ENCODE peak calls at places on chromosome 13, in four cellular contexts. Y is HL-60, T is K562, V is GM12878. N is an unnamed sample.

GRCh38 chr13:39144941-39145533 is 106.8 kb downstream of the NHLRC3 start:
- DNase-seq in T (peak), Y (peak), V (no peak), N (peak)

GRCh38 chr13:78701383-78701782 is 42.4 kb upstream of the OBI1 start:
- DNase-seq in V (no peak), Y (no peak), T (no peak), N (no peak)

GRCh38 chr13:48801255-48801654 is 147.5 kb downstream of the CYSLTR2 start:
- DNase-seq in Y (no peak), T (no peak), V (no peak), N (no peak)

GRCh38 chr13:73138967-73139491 is 80.2 kb downstream of the KLF5 start:
- DNase-seq in V (no peak), Y (no peak), T (no peak), N (no peak)

GRCh38 chr13:94308808-94309207 is 170.7 kb downstream of the DCT start:
- DNase-seq in T (no peak), Y (no peak), V (no peak), N (no peak)

GRCh38 chr13:48151343-48151742 is 56.4 kb upstream of the MED4 start:
- DNase-seq in Y (no peak), V (no peak), T (no peak), N (no peak)

GRCh38 chr13:109869312-109870237 is 83.2 kb upstream of the IRS2 start:
- DNase-seq in V (no peak), Y (peak), T (peak), N (no peak)

GRCh38 chr13:49060698-49061387 is 85.1 kb downstream of the FNDC3A start:
- DNase-seq in V (no peak), Y (no peak), T (no peak), N (no peak)

GRCh38 chr13:84670245-84670644 is 788.0 kb upstream of the SLITRK1 start:
- DNase-seq in V (no peak), Y (no peak), T (no peak), N (no peak)

GRCh38 chr13:34372581-34372980 is 554.6 kb downstream of the RFC3 start:
- DNase-seq in V (no peak), Y (no peak), T (no peak), N (no peak)

GRCh38 chr13:78247362-78247761 is 328.7 kb upstream of the EDNRB start:
- DNase-seq in T (no peak), V (no peak), Y (no peak), N (no peak)

GRCh38 chr13:24112791-24113190 is 47.7 kb upstream of the SPATA13 start:
- DNase-seq in Y (no peak), V (no peak), T (no peak), N (no peak)

GRCh38 chr13:23020246-23020843 is 160.4 kb upstream of the SGCG start:
- DNase-seq in T (peak), V (peak), Y (peak), N (peak)

GRCh38 chr13:59415498-59415897 is 748.2 kb downstream of the DIAPH3 start:
- DNase-seq in V (no peak), Y (no peak), T (no peak), N (no peak)

GRCh38 chr13:94481966-94482365 is 2.5 kb upstream of the DCT start:
- DNase-seq in Y (no peak), T (no peak), V (no peak), N (no peak)

GRCh38 chr13:31518666-31519065 is 220.7 kb upstream of the RXFP2 start:
- DNase-seq in Y (no peak), T (no peak), V (no peak), N (no peak)

GRCh38 chr13:99556867-99557443 is 55.7 kb downstream of the TM9SF2 start:
- DNase-seq in T (no peak), Y (no peak), V (no peak), N (no peak)

GRCh38 chr13:73608157-73608516 is 526.1 kb downstream of the KLF12 start:
- DNase-seq in Y (no peak), V (no peak), T (no peak), N (no peak)

GRCh38 chr13:73310366-73310765 is 251.6 kb downstream of the KLF5 start:
- DNase-seq in V (no peak), T (no peak), Y (no peak), N (no peak)

GRCh38 chr13:24217601-24218281 is 57.2 kb downstream of the SPATA13 start:
- DNase-seq in Y (peak), T (no peak), V (no peak), N (no peak)

GRCh38 chr13:43268632-43269031 is 245.2 kb downstream of the DNAJC15 start:
- DNase-seq in T (no peak), Y (no peak), V (no peak), N (no peak)

GRCh38 chr13:31896427-31896826 is 135.1 kb upstream of the FRY start:
- DNase-seq in Y (no peak), V (no peak), T (no peak), N (no peak)

GRCh38 chr13:78147905-78148304 is 229.3 kb upstream of the EDNRB start:
- DNase-seq in T (no peak), V (no peak), Y (no peak), N (no peak)

GRCh38 chr13:26051231-26052135 is at the start of gene SHISA2:
- DNase-seq in V (no peak), T (no peak), Y (peak), N (no peak)

GRCh38 chr13:79119578-79120107 is 286.4 kb downstream of the RBM26 start:
- DNase-seq in T (no peak), V (no peak), Y (no peak), N (no peak)

GRCh38 chr13:110107568-110108347 is 199.2 kb downstream of the COL4A1 start:
- DNase-seq in V (no peak), T (no peak), Y (no peak), N (no peak)

GRCh38 chr13:65889368-65889767 is 1340.8 kb downstream of the PCDH9 start:
- DNase-seq in Y (no peak), V (no peak), T (no peak), N (no peak)

GRCh38 chr13:20057963-20058362 is 99.4 kb downstream of the ZMYM2 start:
- DNase-seq in Y (no peak), T (no peak), V (no peak), N (no peak)

GRCh38 chr13:71864981-71865857 is 1.8 kb downstream of the DACH1 start:
- DNase-seq in T (no peak), Y (peak), V (no peak), N (no peak)

GRCh38 chr13:48942131-48942530 is 33.6 kb upstream of the FNDC3A start:
- DNase-seq in Y (no peak), T (no peak), V (no peak), N (no peak)

GRCh38 chr13:112354330-112355273 is 21.6 kb upstream of the SPACA7 start:
- DNase-seq in V (no peak), Y (no peak), T (no peak), N (no peak)

GRCh38 chr13:110653851-110654250 is 38.5 kb downstream of the NAXD start:
- DNase-seq in T (no peak), V (no peak), Y (no peak), N (no peak)

GRCh38 chr13:33728271-33729037 is 89.5 kb upstream of the RFC3 start:
- DNase-seq in V (peak), T (no peak), Y (peak), N (no peak)

GRCh38 chr13:72726721-72727416 is 560 bp downstream of the MZT1 start:
- DNase-seq in Y (peak), T (peak), V (no peak), N (peak)

GRCh38 chr13:102392810-102393209 is 9.0 kb downstream of the FGF14 start:
- DNase-seq in T (no peak), V (no peak), Y (no peak), N (no peak)

GRCh38 chr13:44364601-44365000 is 9.0 kb upstream of the SERP2 start:
- DNase-seq in T (no peak), V (no peak), Y (no peak), N (no peak)

GRCh38 chr13:97574926-97575325 is 141.0 kb downstream of the RAP2A start:
- DNase-seq in Y (peak), V (no peak), T (no peak), N (no peak)
- TF ChIP-seq SPI1 in Y (no peak), V (no peak), T (no peak), N (no peak)

DNA sequence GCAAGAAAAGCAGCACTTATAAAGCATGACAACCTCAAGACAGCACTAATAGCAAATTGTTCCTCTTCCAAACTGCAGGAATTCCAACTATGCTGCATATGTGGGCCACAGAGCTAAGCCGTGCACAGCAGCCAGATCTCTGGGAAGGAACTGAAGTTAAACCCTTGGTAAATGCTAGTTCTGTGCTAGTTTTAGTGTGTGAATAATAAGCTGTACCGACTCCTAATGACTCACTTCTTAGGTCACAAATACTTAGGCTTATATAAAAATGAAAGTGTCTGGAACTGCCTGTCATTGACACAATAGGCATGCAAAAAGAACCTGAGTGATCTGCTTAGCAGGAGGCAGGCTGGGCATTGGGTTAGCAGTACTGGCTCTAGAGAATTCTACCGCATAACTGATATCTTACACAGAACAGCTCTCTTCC is 21.2 kb upstream of the GTF3A start:
- DNase-seq in Y (no peak), V (no peak), T (no peak), N (no peak)
- TF ChIP-seq SPI1 in Y (no peak), V (no peak), T (no peak), N (no peak)

DNA sequence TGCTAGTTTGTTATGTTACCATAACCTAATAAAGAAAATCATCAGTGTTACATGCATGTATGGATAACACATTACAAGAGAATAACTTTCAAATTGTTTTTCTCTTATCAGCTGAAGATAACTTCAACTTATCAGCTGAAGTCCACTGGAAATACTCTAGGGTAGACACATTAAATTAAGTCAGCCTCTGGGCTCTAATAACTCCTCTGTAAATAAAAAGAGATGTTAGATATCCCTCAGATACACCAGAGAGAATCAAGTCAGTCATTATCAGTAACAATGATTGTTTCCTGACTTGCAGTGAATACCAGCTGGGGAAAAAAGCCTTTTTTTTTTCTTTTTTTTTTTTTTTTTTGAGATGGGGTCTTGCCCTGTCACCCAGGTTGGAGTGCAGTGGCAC is 1.6 kb upstream of the KBTBD7 start:
- DNase-seq in V (no peak), T (no peak), Y (no peak), N (no peak)
- TF ChIP-seq SPI1 in V (no peak), T (no peak), Y (no peak), N (no peak)

GRCh38 chr13:52835071-52835793 is 13.2 kb downstream of the PCDH8 start:
- DNase-seq in V (no peak), T (no peak), Y (no peak), N (no peak)

GRCh38 chr13:52833261-52833660 is 15.2 kb downstream of the PCDH8 start:
- DNase-seq in Y (no peak), T (no peak), V (no peak), N (no peak)

GRCh38 chr13:52838433-52839107 is 9.9 kb downstream of the PCDH8 start:
- DNase-seq in V (no peak), T (no peak), Y (no peak), N (no peak)

GRCh38 chr13:52840066-52840465 is 8.4 kb downstream of the PCDH8 start:
- DNase-seq in Y (no peak), V (no peak), T (no peak), N (no peak)

GRCh38 chr13:52837850-52838249 is 10.6 kb downstream of the PCDH8 start:
- DNase-seq in Y (no peak), T (no peak), V (no peak), N (no peak)
- TF ChIP-seq SPI1 in Y (no peak), T (no peak), V (no peak), N (no peak)

DNA sequence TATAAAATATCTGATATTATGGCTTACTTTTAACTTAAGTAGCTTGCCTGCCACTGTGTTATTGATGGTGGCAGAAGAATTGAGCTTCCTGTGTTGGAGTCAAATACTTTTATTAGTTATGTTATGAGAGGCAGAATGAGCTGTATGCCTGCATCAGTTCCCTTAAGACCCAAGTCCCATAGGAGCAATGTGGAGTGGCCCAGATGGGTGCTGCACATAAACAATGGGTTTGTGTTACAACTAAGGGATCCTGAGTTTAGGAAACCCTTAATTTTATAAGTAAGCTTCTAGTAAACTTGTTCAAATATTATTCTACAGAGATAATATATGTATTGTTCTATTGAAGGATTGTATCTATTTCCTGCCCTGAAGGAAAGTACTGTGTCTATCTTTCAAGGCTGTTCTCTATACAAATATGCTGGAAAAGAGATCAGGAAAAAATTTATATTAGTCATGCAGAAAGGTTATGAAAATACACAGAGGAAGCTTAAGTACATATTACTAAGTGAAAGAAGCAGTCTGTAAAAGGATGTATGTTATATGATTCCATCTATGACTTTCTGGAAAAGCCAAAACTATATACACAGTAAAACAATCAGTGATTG is 2018.0 kb upstream of the PCDH20 start:
- DNase-seq in Y (no peak), T (no peak), V (no peak), N (no peak)
- TF ChIP-seq SPI1 in Y (no peak), T (no peak), V (no peak), N (no peak)

GRCh38 chr13:35923347-35923746 is 207.8 kb downstream of the DCLK1 start:
- DNase-seq in Y (no peak), V (no peak), T (no peak), N (no peak)

GRCh38 chr13:35917942-35918645 is 213.1 kb downstream of the DCLK1 start:
- DNase-seq in Y (no peak), T (no peak), V (no peak), N (no peak)

GRCh38 chr13:35917252-35917941 is 213.8 kb downstream of the DCLK1 start:
- DNase-seq in V (no peak), T (no peak), Y (no peak), N (no peak)

GRCh38 chr13:35916186-35916585 is 215.0 kb downstream of the DCLK1 start:
- DNase-seq in Y (no peak), T (no peak), V (no peak), N (no peak)

GRCh38 chr13:35920816-35921215 is 210.4 kb downstream of the DCLK1 start:
- DNase-seq in Y (no peak), T (no peak), V (no peak), N (no peak)
- TF ChIP-seq SPI1 in Y (no peak), T (no peak), V (no peak), N (no peak)

GRCh38 chr13:100610399-100611347 is 22.1 kb upstream of the GGACT start:
- DNase-seq in T (no peak), Y (peak), V (peak), N (no peak)
- TF ChIP-seq SPI1 in T (no peak), Y (peak), V (no peak), N (peak)

GRCh38 chr13:41995946-41996345 is 35.0 kb upstream of the VWA8 start:
- DNase-seq in Y (peak), T (peak), V (no peak), N (no peak)
- TF ChIP-seq SPI1 in Y (no peak), T (no peak), V (no peak), N (no peak)

GRCh38 chr13:97267418-97268059 is 45.4 kb downstream of the MBNL2 start:
- DNase-seq in Y (no peak), T (no peak), V (no peak), N (no peak)

GRCh38 chr13:97268772-97269171 is 46.6 kb downstream of the MBNL2 start:
- DNase-seq in Y (no peak), V (no peak), T (no peak), N (no peak)

GRCh38 chr13:97264663-97265062 is 42.5 kb downstream of the MBNL2 start:
- DNase-seq in Y (no peak), V (no peak), T (no peak), N (no peak)

GRCh38 chr13:97266328-97266727 is 44.2 kb downstream of the MBNL2 start:
- DNase-seq in T (no peak), Y (no peak), V (no peak), N (no peak)

GRCh38 chr13:97266734-97267417 is 44.7 kb downstream of the MBNL2 start:
- DNase-seq in V (no peak), T (no peak), Y (no peak), N (no peak)
- TF ChIP-seq SPI1 in V (no peak), T (no peak), Y (no peak), N (no peak)

DNA sequence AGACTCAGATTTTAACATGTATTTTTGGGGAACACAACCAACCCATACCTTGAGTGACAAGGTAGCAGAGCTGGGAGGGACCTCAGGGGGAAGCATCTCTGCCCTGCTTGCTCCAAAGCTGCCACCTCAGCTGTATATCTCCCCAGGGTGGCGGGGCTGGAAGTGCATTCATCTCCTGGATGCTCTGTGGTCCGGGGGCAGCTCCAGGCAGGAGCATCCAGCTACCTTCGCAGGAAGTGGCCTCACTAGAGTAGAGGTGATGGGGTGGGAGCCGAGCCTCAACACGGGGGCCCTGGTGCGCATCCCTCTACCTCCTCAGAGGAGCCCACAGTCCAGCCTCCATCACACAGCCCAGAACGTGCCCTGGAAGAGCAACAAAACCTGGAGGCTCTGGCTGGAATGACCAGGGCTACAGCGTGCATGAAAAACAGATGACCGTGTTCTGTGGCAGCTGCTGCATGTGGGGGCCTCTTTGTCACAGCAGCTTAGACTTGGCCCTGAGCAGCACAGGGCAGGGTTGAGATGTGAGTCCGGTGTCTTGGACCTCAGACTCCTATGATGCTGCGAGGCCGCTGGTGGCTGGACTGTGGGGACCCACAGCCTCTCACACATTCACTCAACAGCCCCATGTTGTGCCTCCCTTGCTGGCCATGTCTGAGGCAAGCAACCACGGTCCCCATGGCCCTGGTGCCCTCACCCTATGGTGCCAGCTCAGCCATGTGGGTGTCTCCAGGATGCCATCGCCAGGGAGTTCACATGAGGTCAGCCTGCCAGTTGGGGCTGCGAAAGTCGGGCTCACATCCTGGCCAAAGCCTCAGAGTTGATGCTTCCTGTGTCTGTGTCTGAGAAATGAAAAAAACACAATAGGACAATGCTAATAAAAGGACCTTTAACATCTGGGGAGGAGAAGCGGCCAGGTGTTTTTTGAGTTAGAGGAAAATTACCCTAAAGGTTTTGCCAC is 17.1 kb upstream of the GAS6 start:
- DNase-seq in T (no peak), V (no peak), Y (no peak), N (no peak)
- TF ChIP-seq SPI1 in T (no peak), V (no peak), Y (no peak), N (no peak)

N was measured in GM12891.